ENCODE peak calls at places on chromosomes 1 and 21, in five cellular contexts. K, C, J, F and T are unnamed samples.

GRCh38 chr1:227782226-227782625 is 33.2 kb upstream of the PRSS38 start:
- DNase-seq in K (no peak), C (no peak), J (no peak), F (no peak), T (no peak)

GRCh38 chr1:94093996-94094395 is 27.0 kb downstream of the ABCA4 start:
- DNase-seq in C (no peak), J (no peak), K (no peak), F (no peak), T (no peak)

GRCh38 chr1:22288593-22289241 is 145.8 kb upstream of the WNT4 start:
- DNase-seq in J (no peak), C (no peak), K (no peak), F (no peak), T (no peak)

GRCh38 chr1:239025997-239026694 is 360.2 kb upstream of the CHRM3 start:
- DNase-seq in K (no peak), F (no peak), C (no peak), J (no peak), T (no peak)

GRCh38 chr1:40901886-40902633 is 39.9 kb upstream of the CITED4 start:
- DNase-seq in K (peak), J (no peak), F (no peak), C (no peak), T (no peak)

GRCh38 chr1:119475866-119476439 is 31.1 kb upstream of the HSD3B1 start:
- DNase-seq in F (no peak), J (no peak), K (no peak), C (peak), T (peak)

GRCh38 chr1:183075861-183076260 is 52.6 kb downstream of the LAMC1 start:
- DNase-seq in F (no peak), J (no peak), K (no peak), C (no peak), T (no peak)

GRCh38 chr1:93042822-93043557 is 36.1 kb upstream of the MTF2 start:
- DNase-seq in K (no peak), F (no peak), C (no peak), J (no peak), T (no peak)

GRCh38 chr1:38053416-38054091 is 7.0 kb upstream of the POU3F1 start:
- DNase-seq in J (no peak), F (no peak), C (no peak), K (no peak), T (no peak)

GRCh38 chr1:166297993-166298392 is 131.2 kb upstream of the FAM78B start:
- DNase-seq in J (no peak), K (no peak), F (no peak), C (no peak), T (no peak)

GRCh38 chr21:45113543-45113942 is 39.2 kb downstream of the ADARB1 start:
- DNase-seq in F (no peak), C (no peak), K (no peak), J (no peak), T (no peak)

GRCh38 chr1:37476460-37477197 is 2.2 kb downstream of the ZC3H12A start:
- DNase-seq in F (no peak), K (no peak), J (no peak), C (no peak), T (no peak)

GRCh38 chr1:89260042-89260441 is 12.6 kb downstream of the GBP5 start:
- DNase-seq in C (no peak), K (no peak), J (no peak), F (no peak), T (no peak)

GRCh38 chr1:199226163-199226562 is 587.3 kb downstream of the PTPRC start:
- DNase-seq in F (no peak), C (no peak), K (no peak), J (no peak), T (no peak)

GRCh38 chr1:181208967-181209366 is 120.5 kb downstream of the IER5 start:
- DNase-seq in J (no peak), K (no peak), C (no peak), F (no peak), T (no peak)

GRCh38 chr1:168709896-168710305 is 19.1 kb downstream of the DPT start:
- DNase-seq in C (no peak), J (no peak), K (peak), F (no peak), T (no peak)

GRCh38 chr1:195717651-195718050 is 890.6 kb downstream of the KCNT2 start:
- DNase-seq in C (no peak), F (no peak), J (no peak), K (no peak), T (no peak)

GRCh38 chr1:47686731-47687617 is 249.1 kb downstream of the FOXD2 start:
- DNase-seq in F (no peak), K (no peak), J (no peak), C (no peak), T (no peak)

GRCh38 chr1:40820251-40820797 is 36.7 kb downstream of the KCNQ4 start:
- DNase-seq in C (no peak), F (no peak), K (no peak), J (no peak), T (no peak)

GRCh38 chr1:166170726-166171125 is 3.9 kb upstream of the FAM78B start:
- DNase-seq in J (no peak), K (no peak), C (no peak), F (no peak), T (no peak)

GRCh38 chr1:209367031-209367813 is 216.3 kb upstream of the CAMK1G start:
- DNase-seq in K (no peak), J (no peak), C (no peak), F (no peak), T (no peak)

GRCh38 chr1:235683653-235684052 is 34.1 kb upstream of the GNG4 start:
- DNase-seq in J (no peak), K (no peak), C (no peak), F (no peak), T (no peak)

GRCh38 chr1:79079770-79080169 is 73.2 kb upstream of the ADGRL4 start:
- DNase-seq in J (no peak), F (no peak), K (peak), C (no peak), T (no peak)

GRCh38 chr1:32521165-32521564 is 18.1 kb upstream of the ZBTB8A start:
- DNase-seq in F (no peak), C (no peak), J (no peak), K (no peak), T (no peak)